ENCODE peak calls at places on chromosome 18, in seven cellular contexts. G, X, M, R, F, O and T are unnamed samples.

GRCh38 chr18:44229693-44230108 is 451.0 kb upstream of the SETBP1 start:
- DNase-seq in G (no peak), X (no peak), M (peak; percentile 42), R (no peak), F (no peak), O (no peak), T (peak; percentile 83)

GRCh38 chr18:54607213-54607934 is 16.3 kb downstream of the DYNAP start:
- DNase-seq in G (no peak), X (peak; percentile 86), M (peak; percentile 91), R (no peak), F (no peak), O (no peak), T (no peak)

GRCh38 chr18:13641551-13642439 is 84.6 kb downstream of the FAM210A start:
- DNase-seq in G (peak; percentile 24), X (peak; percentile 72), M (no peak), R (no peak), F (no peak), O (no peak), T (no peak)

GRCh38 chr18:21179590-21180220 is 62.3 kb upstream of the GREB1L start:
- DNase-seq in G (peak; percentile 56), X (peak; percentile 90), M (peak; percentile 42), R (peak; percentile 36), F (peak; percentile 25), O (peak; percentile 48), T (no peak)

GRCh38 chr18:3529597-3529996 is 79.6 kb downstream of the TGIF1 start:
- DNase-seq in G (no peak), X (no peak), M (no peak), R (no peak), F (no peak), O (no peak), T (no peak)

GRCh38 chr18:79106084-79106483 is 36.9 kb downstream of the ATP9B start:
- DNase-seq in G (no peak), X (no peak), M (no peak), R (no peak), F (no peak), O (no peak), T (no peak)

GRCh38 chr18:30920356-30920755 is 122.2 kb downstream of the DSC3 start:
- DNase-seq in G (no peak), X (no peak), M (no peak), R (no peak), F (no peak), O (no peak), T (no peak)

GRCh38 chr18:49444599-49444998 is 15.8 kb downstream of the DYM start:
- DNase-seq in G (no peak), X (no peak), M (no peak), R (no peak), F (no peak), O (no peak), T (no peak)

GRCh38 chr18:23761941-23762340 is 72.7 kb downstream of the LAMA3 start:
- DNase-seq in G (no peak), X (no peak), M (no peak), R (no peak), F (no peak), O (no peak), T (no peak)

GRCh38 chr18:30684825-30685481 is 357.6 kb downstream of the DSC3 start:
- DNase-seq in G (no peak), X (peak; percentile 27), M (no peak), R (no peak), F (no peak), O (no peak), T (no peak)

GRCh38 chr18:61824733-61825363 is 68.0 kb downstream of the RNF152 start:
- DNase-seq in G (no peak), X (no peak), M (peak; percentile 13), R (no peak), F (no peak), O (no peak), T (no peak)

GRCh38 chr18:43161528-43161927 is 46.0 kb upstream of the RIT2 start:
- DNase-seq in G (no peak), X (no peak), M (peak; percentile 58), R (no peak), F (no peak), O (no peak), T (no peak)

GRCh38 chr18:36354989-36355388 is 57.5 kb downstream of the FHOD3 start:
- DNase-seq in G (no peak), X (no peak), M (peak; percentile 71), R (no peak), F (no peak), O (no peak), T (no peak)

GRCh38 chr18:8813621-8814020 is 108.3 kb downstream of the MTCL1 start:
- DNase-seq in G (no peak), X (no peak), M (no peak), R (no peak), F (no peak), O (no peak), T (no peak)